ENCODE peak calls at places on chromosome 9, in six cellular contexts. P, V, O, S, K and H are unnamed samples.

GRCh38 chr9:135179041-135179440 is 91.6 kb downstream of the OLFM1 start:
- DNase-seq in S (no peak), K (no peak), P (no peak), O (no peak), V (no peak), H (no peak)

GRCh38 chr9:13939129-13939528 is 374.8 kb downstream of the NFIB start:
- DNase-seq in V (no peak), S (no peak), K (no peak), P (no peak), O (no peak), H (no peak)

GRCh38 chr9:133492061-133493021 is 13.4 kb upstream of the SLC2A6 start:
- DNase-seq in P (peak), O (no peak), K (no peak), V (no peak), S (no peak), H (no peak)

GRCh38 chr9:89174291-89174690 is 4.3 kb downstream of the SHC3 start:
- DNase-seq in O (no peak), K (no peak), S (no peak), V (no peak), P (no peak), H (no peak)

GRCh38 chr9:70091553-70091952 is 47.9 kb downstream of the MAMDC2 start:
- DNase-seq in V (no peak), O (no peak), S (no peak), K (no peak), P (no peak), H (no peak)

GRCh38 chr9:3794005-3794404 is 268.2 kb upstream of the RFX3 start:
- DNase-seq in O (no peak), S (no peak), V (no peak), P (no peak), K (no peak), H (no peak)

GRCh38 chr9:34158362-34158869 is 20.4 kb upstream of the UBAP1 start:
- DNase-seq in V (peak), S (no peak), O (no peak), P (no peak), K (no peak), H (no peak)

GRCh38 chr9:135221576-135221950 is 134.1 kb downstream of the OLFM1 start:
- DNase-seq in S (no peak), P (no peak), V (no peak), O (no peak), K (no peak), H (no peak)

GRCh38 chr9:86287013-86287412 is 4.7 kb upstream of the ISCA1 start:
- DNase-seq in O (no peak), P (no peak), S (no peak), V (peak), K (no peak), H (no peak)

GRCh38 chr9:91164724-91165520 is 196.8 kb downstream of the AUH start:
- DNase-seq in P (no peak), S (peak), V (peak), K (no peak), O (no peak), H (peak)

GRCh38 chr9:136098210-136098609 is 3.1 kb upstream of the NACC2 start:
- DNase-seq in O (no peak), K (no peak), S (no peak), V (no peak), P (no peak), H (no peak)

GRCh38 chr9:120348951-120349429 is 231.0 kb downstream of the CDK5RAP2 start:
- DNase-seq in O (no peak), K (peak), S (no peak), V (peak), P (no peak), H (peak)

GRCh38 chr9:79257215-79257614 is 314.6 kb upstream of the TLE4 start:
- DNase-seq in P (no peak), O (no peak), S (no peak), V (no peak), K (no peak), H (no peak)

GRCh38 chr9:105884416-105884815 is 190.1 kb downstream of the TMEM38B start:
- DNase-seq in V (no peak), S (no peak), K (no peak), O (no peak), P (no peak), H (no peak)

GRCh38 chr9:35756743-35757526 is 2.9 kb upstream of the MSMP start:
- DNase-seq in P (peak), O (peak), V (peak), K (peak), S (peak), H (peak)

GRCh38 chr9:72985746-72986145 is 32.9 kb upstream of the ALDH1A1 start:
- DNase-seq in P (no peak), O (no peak), K (no peak), V (no peak), S (no peak), H (no peak)
- TF ChIP-seq POLR2A in P (no peak), O (no peak), K (no peak), V (no peak), S (no peak), H (no peak)

GRCh38 chr9:112031400-112031799 is 134.8 kb downstream of the UGCG start:
- DNase-seq in P (no peak), O (no peak), V (no peak), S (no peak), K (no peak), H (no peak)
- H3K4me3 ChIP-seq in P (no peak), O (no peak), V (no peak), S (no peak), K (no peak), H (no peak)

GRCh38 chr9:72168075-72168474 is 18.8 kb downstream of the GDA start:
- DNase-seq in V (no peak), O (no peak), P (no peak), S (no peak), K (no peak), H (no peak)
- TF ChIP-seq POLR2A in V (no peak), O (no peak), P (no peak), S (no peak), K (no peak), H (no peak)

DNA sequence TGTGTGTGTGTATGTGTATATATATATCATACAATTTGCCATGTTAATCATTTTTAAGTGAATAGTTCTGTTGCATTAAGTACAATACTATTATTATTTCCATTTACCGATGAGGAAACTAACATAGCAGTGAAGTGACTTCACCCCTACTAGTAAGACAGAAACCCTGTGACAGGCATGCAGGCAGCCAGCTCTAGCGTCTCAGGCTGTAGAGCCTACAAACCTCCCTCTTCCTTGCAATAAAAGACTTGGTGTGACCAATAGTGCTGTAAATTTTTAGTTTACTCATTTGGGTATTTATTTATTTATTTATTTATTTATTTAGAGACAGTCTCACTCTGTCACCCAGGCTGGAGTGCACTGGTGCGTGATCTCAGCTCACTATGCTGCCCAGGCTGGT is 24.7 kb downstream of the FNBP1 start:
- DNase-seq in O (no peak), V (no peak), K (no peak), P (no peak), S (no peak), H (no peak)
- H3K4me3 ChIP-seq in O (no peak), V (no peak), K (no peak), P (no peak), S (no peak), H (no peak)

DNA sequence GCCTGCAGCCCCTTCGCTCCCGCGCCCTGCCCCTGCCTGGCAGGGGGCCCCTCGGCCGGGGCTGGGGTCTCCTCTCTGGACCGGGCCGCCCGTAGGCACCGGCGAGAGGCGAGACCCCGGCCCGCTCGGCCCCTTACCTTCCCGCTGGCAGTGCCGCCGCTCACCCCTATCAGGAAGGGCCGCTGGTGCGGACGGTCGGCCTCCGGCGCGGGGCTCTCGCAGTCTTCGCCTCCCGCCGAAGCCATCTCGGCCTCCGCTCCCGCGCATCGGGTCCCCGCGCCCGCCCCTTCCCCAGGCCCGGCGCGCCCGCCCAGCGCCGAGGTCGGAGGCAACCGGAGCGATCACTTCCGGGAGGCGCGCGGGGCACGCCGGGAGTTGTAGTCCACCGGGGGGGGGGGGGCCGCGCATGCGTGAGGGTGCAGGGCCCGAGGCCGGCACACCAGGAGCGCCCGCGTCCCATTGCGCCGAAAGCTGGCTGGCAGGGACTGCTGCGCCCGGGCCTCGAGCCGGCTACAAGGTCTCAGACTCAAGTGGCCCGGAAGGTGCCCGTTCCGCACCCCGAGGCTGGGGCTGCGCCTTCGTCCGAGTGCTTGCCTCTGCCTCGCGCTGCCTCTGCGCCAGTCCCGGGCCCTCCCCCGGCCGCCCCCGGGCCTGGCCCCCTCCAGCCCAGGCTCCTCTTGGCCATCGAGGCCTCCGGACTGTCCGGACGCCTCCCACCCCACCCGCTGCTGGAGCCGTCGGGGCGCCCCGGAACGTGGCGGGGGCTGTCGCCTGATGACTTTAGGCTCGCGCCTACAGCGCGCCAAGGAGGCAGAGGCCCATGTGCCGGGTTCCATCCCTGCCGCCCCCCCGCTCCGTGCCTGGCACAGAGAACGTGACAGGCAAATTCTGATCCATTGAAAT is at the start of gene UCK1:
- DNase-seq in P (peak), S (peak), K (peak), O (peak), V (peak), H (peak)
- TF ChIP-seq POLR2A in P (peak), S (peak), K (peak), O (peak), V (peak), H (no peak)

GRCh38 chr9:31347082-31347617 is 1037.3 kb upstream of the ACO1 start:
- DNase-seq in P (no peak), O (no peak), K (no peak), V (no peak), S (no peak), H (no peak)
- H3K4me3 ChIP-seq in P (no peak), O (peak), K (no peak), V (no peak), S (no peak), H (no peak)

DNA sequence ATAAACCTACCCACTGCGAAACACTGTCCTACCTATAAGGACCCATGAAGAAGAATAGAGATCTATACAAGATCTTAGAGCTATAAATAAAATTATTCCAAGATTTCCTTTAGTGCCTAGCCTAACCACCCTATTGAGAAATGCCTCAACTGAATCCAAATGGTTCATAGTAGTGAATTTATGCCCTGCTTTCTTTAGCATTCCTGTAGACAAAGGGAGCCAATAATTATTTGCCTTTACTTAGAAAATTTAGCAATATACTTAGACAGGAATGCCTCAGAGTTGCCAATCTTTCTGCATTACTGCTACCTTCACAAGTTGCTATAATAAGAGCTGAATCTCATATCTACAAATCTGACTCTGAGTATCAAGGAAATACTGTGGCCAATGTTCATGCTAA is 62.6 kb downstream of the PUM3 start:
- DNase-seq in V (no peak), K (no peak), S (no peak), P (no peak), O (no peak), H (no peak)
- TF ChIP-seq POLR2A in V (no peak), K (no peak), S (no peak), P (no peak), O (no peak), H (no peak)

GRCh38 chr9:107246259-107247254 is 36.5 kb upstream of the RAD23B start:
- DNase-seq in P (no peak), O (no peak), V (peak), K (no peak), S (no peak), H (no peak)
- H3K4me3 ChIP-seq in P (no peak), O (no peak), V (no peak), K (no peak), S (no peak), H (no peak)

GRCh38 chr9:37953775-37954437 is 50.0 kb upstream of the SLC25A51 start:
- DNase-seq in O (no peak), P (peak), K (no peak), V (peak), S (no peak), H (no peak)
- TF ChIP-seq POLR2A in O (no peak), P (no peak), K (no peak), V (no peak), S (no peak), H (no peak)